ENCODE peak calls at places on chromosomes 11 and 22, in six cellular contexts. D is colonic mucosa, W is esophagus squamous epithelium, Y is fibroblast of lung, V is GM12865, H is nephron progenitor cell. L is an unnamed sample.

GRCh38 chr11:27296406-27296994 is 66.5 kb downstream of the CCDC34 start:
- DNase-seq in H (no peak), W (no peak), V (peak; percentile 62), D (no peak), Y (peak; percentile 75), L (peak; percentile 61)

GRCh38 chr11:102341844-102342318 is 5.1 kb upstream of the BIRC2 start:
- DNase-seq in V (peak; percentile 87), H (peak; percentile 74), D (peak; percentile 84), Y (peak; percentile 78), W (no peak), L (peak; percentile 84)

GRCh38 chr11:93822359-93822758 is 28.1 kb downstream of the VSTM5 start:
- DNase-seq in V (no peak), D (no peak), W (no peak), Y (no peak), H (no peak), L (peak; percentile 18)

GRCh38 chr22:20629401-20629800 is 122.0 kb downstream of the MED15 start:
- DNase-seq in D (no peak), V (no peak), H (no peak), W (no peak), Y (no peak), L (no peak)

GRCh38 chr22:29306175-29306829 is at the start of gene GAS2L1:
- DNase-seq in V (peak; percentile 55), H (peak; percentile 84), Y (peak; percentile 80), W (no peak), D (peak; percentile 90), L (peak; percentile 78)

GRCh38 chr11:125443767-125444311 is 52.2 kb downstream of the FEZ1 start:
- DNase-seq in V (no peak), H (no peak), W (no peak), D (no peak), Y (no peak), L (no peak)

GRCh38 chr11:35617687-35618496 is at the start of gene FJX1:
- DNase-seq in V (peak; percentile 83), H (peak; percentile 77), Y (peak; percentile 94), W (no peak), D (peak; percentile 21), L (peak; percentile 93)

GRCh38 chr11:111918390-111919256 is at the start of gene C11orf52:
- DNase-seq in V (no peak), Y (peak; percentile 37), W (no peak), H (peak; percentile 57), D (peak; percentile 87), L (no peak)

GRCh38 chr11:100684101-100685065 is 2.7 kb upstream of the ARHGAP42 start:
- DNase-seq in Y (peak; percentile 63), D (no peak), W (no peak), V (peak; percentile 59), H (no peak), L (no peak)

GRCh38 chr11:72629266-72629665 is 45.0 kb downstream of the PDE2A start:
- DNase-seq in Y (no peak), V (no peak), W (no peak), D (peak; percentile 38), H (no peak), L (no peak)

GRCh38 chr11:74255741-74256369 is 55.6 kb downstream of the P4HA3 start:
- DNase-seq in H (peak; percentile 47), V (peak; percentile 67), D (peak; percentile 60), Y (peak; percentile 43), W (no peak), L (peak; percentile 29)

GRCh38 chr11:111441443-111441842 is 62.4 kb upstream of the POU2AF1 start:
- DNase-seq in D (no peak), H (no peak), W (no peak), V (peak; percentile 39), Y (peak; percentile 86), L (peak; percentile 83)

GRCh38 chr22:45905924-45906865 is 70.8 kb downstream of the WNT7B start:
- DNase-seq in Y (peak; percentile 72), W (no peak), V (no peak), D (no peak), H (peak; percentile 28), L (peak; percentile 22)

GRCh38 chr22:25775501-25775900 is 33.5 kb downstream of the MYO18B start:
- DNase-seq in H (peak; percentile 62), V (no peak), W (no peak), Y (peak; percentile 67), D (no peak), L (no peak)

GRCh38 chr22:44954113-44954512 is 55.7 kb downstream of the PHF21B start:
- DNase-seq in W (no peak), Y (no peak), D (no peak), H (no peak), V (peak; percentile 73), L (no peak)

GRCh38 chr11:61718046-61718531 is 34.3 kb upstream of the MYRF start:
- DNase-seq in V (no peak), Y (no peak), H (no peak), D (no peak), W (no peak), L (no peak)

GRCh38 chr11:46808804-46809431 is 37.2 kb downstream of the CKAP5 start:
- DNase-seq in V (peak; percentile 8), W (no peak), D (no peak), H (no peak), Y (peak; percentile 8), L (peak; percentile 9)

GRCh38 chr11:121226415-121227263 is 65.9 kb upstream of the SC5D start:
- DNase-seq in Y (no peak), W (no peak), H (no peak), V (peak; percentile 71), D (no peak), L (no peak)

GRCh38 chr11:117717485-117718314 is 79.3 kb downstream of the DSCAML1 start:
- DNase-seq in V (no peak), H (peak; percentile 57), W (no peak), Y (no peak), D (peak; percentile 53), L (no peak)

GRCh38 chr11:113014731-113015455 is 53.7 kb downstream of the NCAM1 start:
- DNase-seq in D (no peak), W (no peak), V (peak; percentile 1), H (peak; percentile 10), Y (no peak), L (no peak)

GRCh38 chr11:94519478-94520084 is 7.3 kb downstream of the C11orf97 start:
- DNase-seq in H (no peak), V (peak; percentile 18), D (no peak), Y (peak; percentile 17), W (no peak), L (peak; percentile 25)

GRCh38 chr11:43579171-43579918 is 101.2 kb upstream of the HSD17B12 start:
- DNase-seq in V (peak; percentile 46), D (no peak), W (no peak), Y (peak; percentile 37), H (peak; percentile 71), L (no peak)
- TF ChIP-seq CTCF in V (peak; percentile 35), D (no peak), W (no peak), Y (peak; percentile 21), H (peak; percentile 33), L (peak; percentile 68)

GRCh38 chr22:30667092-30667485 is 586 bp downstream of the DUSP18 start:
- DNase-seq in D (peak; percentile 80), V (no peak), Y (peak; percentile 6), H (no peak), W (no peak), L (no peak)

GRCh38 chr22:30665786-30666185 is 1.9 kb downstream of the DUSP18 start:
- DNase-seq in Y (peak; percentile 10), D (peak; percentile 61), V (no peak), W (no peak), H (no peak), L (no peak)

GRCh38 chr22:30665266-30665665 is 2.4 kb downstream of the DUSP18 start:
- DNase-seq in Y (no peak), H (no peak), D (peak; percentile 34), W (no peak), V (no peak), L (no peak)

GRCh38 chr22:30668306-30668655 is 606 bp upstream of the DUSP18 start:
- DNase-seq in Y (peak; percentile 7), D (no peak), V (no peak), W (no peak), H (no peak), L (no peak)

GRCh38 chr22:30667486-30668305 is at the start of gene DUSP18:
- DNase-seq in W (peak; percentile 58), D (peak; percentile 97), V (peak; percentile 93), Y (peak; percentile 84), H (peak; percentile 98), L (peak; percentile 87)
- TF ChIP-seq CTCF in W (peak; percentile 44), D (peak; percentile 42), V (peak; percentile 34), Y (peak; percentile 23), H (peak; percentile 49), L (peak; percentile 76)

GRCh38 chr11:12868315-12869073 is 140.6 kb upstream of the RASSF10 start:
- DNase-seq in V (no peak), H (no peak), D (no peak), W (no peak), Y (peak; percentile 53), L (peak; percentile 39)
- TF ChIP-seq CTCF in V (no peak), H (no peak), D (no peak), W (peak; percentile 27), Y (peak; percentile 27), L (peak; percentile 76)

DNA sequence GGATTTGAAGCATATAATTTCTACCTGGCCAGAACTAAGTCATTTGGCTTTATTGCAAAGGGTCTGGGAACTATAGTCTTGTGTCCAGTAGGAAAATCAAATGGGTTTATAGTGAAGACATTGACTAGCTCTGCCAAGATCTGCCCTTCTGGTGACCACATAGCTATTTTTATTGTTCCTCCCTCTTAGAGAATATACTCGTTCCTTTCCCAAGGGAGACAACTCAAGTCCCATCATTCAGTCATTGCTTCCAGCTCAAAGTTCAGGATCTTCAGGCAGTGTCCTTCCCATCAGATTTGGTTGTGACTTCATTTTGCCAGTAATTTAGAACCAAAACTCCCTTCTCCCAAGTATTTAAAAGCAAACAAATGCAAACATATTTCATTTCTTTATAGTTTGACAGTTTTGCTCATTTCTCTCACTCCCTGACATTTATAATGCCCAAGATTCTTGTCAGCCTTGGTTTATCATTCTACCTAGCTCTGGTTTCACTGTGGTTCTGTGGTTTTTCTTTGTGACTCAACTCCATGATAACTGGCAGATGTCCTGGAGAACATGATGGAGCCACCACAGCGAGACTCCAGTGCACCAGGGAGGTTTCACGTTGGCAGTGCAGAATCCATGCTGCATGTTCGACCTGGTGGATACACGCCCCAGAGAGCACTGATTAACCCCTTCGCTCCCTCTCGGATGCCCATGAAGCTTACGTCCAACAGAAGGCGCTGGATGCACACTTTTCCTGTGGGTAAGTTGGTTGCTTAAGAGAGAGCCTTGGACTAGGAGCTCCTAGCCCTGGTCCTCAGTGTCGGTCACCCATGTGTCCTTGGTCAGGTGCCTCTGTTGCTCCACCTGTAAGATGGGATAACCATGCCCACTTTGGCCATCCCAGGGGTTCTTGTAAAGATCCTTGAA is 64.9 kb downstream of the DEPDC5 start:
- DNase-seq in V (no peak), Y (peak; percentile 68), W (no peak), H (no peak), D (no peak), L (peak; percentile 23)
- TF ChIP-seq CTCF in V (no peak), Y (no peak), W (no peak), H (no peak), D (no peak), L (no peak)

GRCh38 chr22:39620924-39621690 is 50.6 kb downstream of the CACNA1I start:
- DNase-seq in V (no peak), W (no peak), H (no peak), Y (no peak), D (no peak), L (no peak)

GRCh38 chr22:39624501-39624821 is 53.9 kb downstream of the CACNA1I start:
- DNase-seq in D (no peak), W (no peak), V (no peak), H (no peak), Y (no peak), L (no peak)

GRCh38 chr22:39623603-39624500 is 53.3 kb downstream of the CACNA1I start:
- DNase-seq in H (peak; percentile 51), V (no peak), W (no peak), Y (no peak), D (no peak), L (no peak)

GRCh38 chr22:39621826-39622225 is 51.3 kb downstream of the CACNA1I start:
- DNase-seq in Y (no peak), V (no peak), W (no peak), H (no peak), D (no peak), L (no peak)

GRCh38 chr22:39622881-39623367 is 52.4 kb downstream of the CACNA1I start:
- DNase-seq in Y (peak; percentile 17), V (peak; percentile 66), W (no peak), H (peak; percentile 84), D (peak; percentile 70), L (no peak)
- TF ChIP-seq CTCF in Y (peak; percentile 32), V (peak; percentile 58), W (peak; percentile 46), H (peak; percentile 68), D (peak; percentile 63), L (peak; percentile 75)

L was measured in HFFc6.